ENCODE peak calls at places on chromosomes 1 and 21, in five cellular contexts. Z, N, O, D and W are unnamed samples.
A peak's percentile ranks its signal among the peaks of the same experiment; 100 is the strongest.

GRCh38 chr1:180311011-180311730 is 81.1 kb downstream of the LHX4 start:
- DNase-seq in O (no peak), Z (peak; percentile 50), N (no peak), D (peak; percentile 62), W (no peak)

GRCh38 chr1:9115656-9116205 is 13.2 kb downstream of the GPR157 start:
- DNase-seq in N (no peak), Z (no peak), D (peak; percentile 29), O (no peak), W (no peak)

GRCh38 chr1:78839704-78840277 is 166.7 kb downstream of the ADGRL4 start:
- DNase-seq in O (peak; percentile 39), D (peak; percentile 61), Z (peak; percentile 44), N (peak; percentile 32), W (no peak)

GRCh38 chr1:94044290-94044790 is 76.6 kb downstream of the ABCA4 start:
- DNase-seq in D (no peak), O (no peak), N (peak; percentile 72), Z (no peak), W (no peak)

GRCh38 chr1:36524359-36525062 is 41.8 kb upstream of the CSF3R start:
- DNase-seq in Z (no peak), D (no peak), N (peak; percentile 17), O (no peak), W (no peak)

GRCh38 chr1:202848191-202848542 is 37.4 kb downstream of the PCAT6 start:
- DNase-seq in D (no peak), N (no peak), Z (no peak), O (no peak), W (no peak)

GRCh38 chr1:246008256-246008901 is 498.7 kb downstream of the SMYD3 start:
- DNase-seq in O (no peak), D (no peak), Z (no peak), N (peak; percentile 61), W (no peak)

GRCh38 chr1:24481843-24482610 is 20.6 kb upstream of the RCAN3 start:
- DNase-seq in O (no peak), Z (no peak), N (no peak), D (no peak), W (no peak)

GRCh38 chr1:24327886-24328285 is 8.7 kb downstream of the GRHL3 start:
- DNase-seq in O (no peak), N (no peak), Z (no peak), D (no peak), W (no peak)

GRCh38 chr1:47963093-47963492 is 34.1 kb downstream of the TRABD2B start:
- DNase-seq in N (no peak), Z (no peak), O (no peak), D (no peak), W (no peak)

GRCh38 chr1:153310526-153310925 is 2.2 kb downstream of the PGLYRP3 start:
- DNase-seq in N (no peak), O (no peak), D (no peak), Z (no peak), W (no peak)

GRCh38 chr1:235423214-235423652 is 56.0 kb downstream of the TBCE start:
- DNase-seq in N (no peak), O (no peak), D (no peak), Z (no peak), W (no peak)

GRCh38 chr1:113872219-113872934 is 865 bp upstream of the PTPN22 start:
- DNase-seq in D (no peak), O (no peak), N (no peak), Z (no peak), W (no peak)

GRCh38 chr1:243483084-243483845 is 227.4 kb downstream of the SDCCAG8 start:
- DNase-seq in O (no peak), D (no peak), Z (no peak), N (no peak), W (no peak)

GRCh38 chr1:7403265-7404045 is 367.6 kb upstream of the VAMP3 start:
- DNase-seq in N (peak; percentile 19), Z (no peak), O (peak; percentile 4), D (no peak), W (no peak)

GRCh38 chr21:42330380-42331336 is 15.4 kb upstream of the TFF3 start:
- DNase-seq in O (no peak), D (no peak), N (no peak), Z (no peak), W (no peak)

GRCh38 chr1:100076319-100076718 is 56.4 kb downstream of the SASS6 start:
- DNase-seq in N (no peak), Z (no peak), D (no peak), O (no peak), W (no peak)

GRCh38 chr1:18649713-18650370 is 19.2 kb downstream of the PAX7 start:
- DNase-seq in N (no peak), Z (peak; percentile 28), O (no peak), D (no peak), W (no peak)

GRCh38 chr21:35319684-35320083 is 270.6 kb upstream of the RUNX1 start:
- DNase-seq in D (no peak), Z (no peak), O (no peak), N (no peak), W (no peak)

GRCh38 chr21:46545363-46545762 is 59.5 kb downstream of the S100B start:
- DNase-seq in N (peak; percentile 7), O (no peak), D (peak; percentile 60), Z (no peak), W (no peak)

DNA sequence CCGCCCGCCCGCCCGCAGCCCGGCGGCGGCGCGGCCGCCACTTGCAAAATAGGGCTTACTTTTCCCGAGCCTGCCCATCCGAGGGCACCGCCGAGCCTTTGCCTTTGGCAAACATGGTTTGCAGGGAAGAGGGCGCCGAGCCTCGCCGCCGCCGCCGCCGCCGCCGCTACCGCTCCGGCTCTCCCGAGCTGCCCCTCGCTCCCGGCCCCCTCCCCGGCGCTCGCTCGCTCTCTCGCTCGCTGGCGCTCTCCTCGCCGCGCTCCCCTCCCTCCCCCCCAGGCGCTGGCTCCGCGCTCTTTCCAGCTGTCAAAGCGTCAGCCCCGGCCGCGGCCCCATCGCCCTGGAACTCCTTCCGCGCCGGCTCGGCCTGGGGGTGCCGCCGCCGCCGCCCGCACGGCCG is 300 bp downstream of the SSBP3 start:
- DNase-seq in Z (no peak), N (peak; percentile 42), O (no peak), D (no peak), W (no peak)
- H3K4me3 ChIP-seq in Z (peak overlapping the region; percentile 68), N (peak overlapping the region; percentile 97), O (peak overlapping the region; percentile 65), D (peak overlapping the region; percentile 76), W (peak overlapping the region; percentile 69)

GRCh38 chr1:80878343-80878742 is 922.4 kb upstream of the ADGRL2 start:
- DNase-seq in O (no peak), D (no peak), N (no peak), Z (no peak), W (no peak)

DNA sequence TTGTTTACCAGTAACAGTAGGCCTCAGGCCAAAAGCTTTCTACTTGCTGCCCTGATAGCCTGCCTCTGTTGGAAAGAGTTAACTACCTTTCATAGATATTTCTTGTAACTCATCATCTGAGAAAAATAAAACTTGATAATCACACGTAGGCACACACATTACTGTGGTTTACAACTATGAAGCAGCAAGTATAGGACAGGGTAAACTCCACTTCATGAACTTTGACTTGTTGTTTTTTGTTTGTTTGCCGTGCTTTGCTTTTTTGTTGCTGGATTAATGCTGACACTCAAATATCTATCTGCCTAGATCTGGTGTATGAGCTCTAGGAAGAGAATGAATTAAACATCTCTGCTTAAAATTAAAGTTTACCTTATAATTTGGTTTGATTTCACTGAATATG is 924.7 kb upstream of the ADGRL2 start:
- DNase-seq in N (no peak), D (no peak), Z (no peak), O (no peak), W (no peak)
- H3K4me3 ChIP-seq in N (no peak overlapping the region), D (no peak overlapping the region), Z (no peak overlapping the region), O (no peak overlapping the region), W (no peak overlapping the region)

GRCh38 chr1:43358121-43358745 is 548 bp upstream of the CDC20 start:
- DNase-seq in N (no peak), D (no peak), Z (no peak), O (no peak), W (no peak)

GRCh38 chr1:43359696-43360095 is 915 bp downstream of the CDC20 start:
- DNase-seq in N (no peak), Z (no peak), D (no peak), O (no peak), W (no peak)

GRCh38 chr1:43363283-43363934 is 4.4 kb downstream of the ELOVL1 start:
- DNase-seq in N (no peak), D (peak; percentile 11), O (no peak), Z (no peak), W (no peak)

GRCh38 chr1:43358746-43359693 is at the start of gene CDC20:
- DNase-seq in N (peak; percentile 100), Z (peak; percentile 98), O (peak; percentile 99), D (peak; percentile 97), W (peak; percentile 87)

DNA sequence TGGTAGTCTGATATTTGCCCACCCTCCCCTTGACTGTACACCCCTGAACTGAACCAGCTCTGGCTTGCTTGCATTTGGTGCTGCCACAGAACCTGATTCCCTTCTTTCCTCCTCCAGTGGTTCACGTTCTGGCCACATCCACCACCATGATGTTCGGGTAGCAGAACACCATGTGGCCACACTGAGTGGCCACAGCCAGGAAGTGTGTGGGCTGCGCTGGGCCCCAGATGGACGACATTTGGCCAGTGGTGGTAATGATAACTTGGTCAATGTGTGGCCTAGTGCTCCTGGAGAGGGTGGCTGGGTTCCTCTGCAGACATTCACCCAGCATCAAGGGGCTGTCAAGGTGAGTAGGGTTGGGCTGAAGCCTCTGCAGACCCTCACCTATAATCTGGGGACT is 1.8 kb downstream of the CDC20 start:
- DNase-seq in N (no peak), O (no peak), Z (no peak), D (no peak), W (no peak)
- H3K4me3 ChIP-seq in N (no peak overlapping the region), O (no peak overlapping the region), Z (peak overlapping the region; percentile 80), D (peak overlapping the region; percentile 77), W (peak overlapping the region; percentile 18)

GRCh38 chr1:53731201-53731600 is 7.8 kb downstream of the GLIS1 start:
- DNase-seq in O (no peak), D (no peak), Z (no peak), N (no peak), W (no peak)

GRCh38 chr1:53728196-53728595 is 10.8 kb downstream of the GLIS1 start:
- DNase-seq in D (no peak), Z (no peak), O (no peak), N (no peak), W (no peak)

GRCh38 chr1:53729536-53730485 is 9.2 kb downstream of the GLIS1 start:
- DNase-seq in O (no peak), Z (no peak), N (no peak), D (no peak), W (no peak)

GRCh38 chr1:53727461-53727860 is 11.5 kb downstream of the GLIS1 start:
- DNase-seq in D (no peak), Z (no peak), O (no peak), N (no peak), W (no peak)

DNA sequence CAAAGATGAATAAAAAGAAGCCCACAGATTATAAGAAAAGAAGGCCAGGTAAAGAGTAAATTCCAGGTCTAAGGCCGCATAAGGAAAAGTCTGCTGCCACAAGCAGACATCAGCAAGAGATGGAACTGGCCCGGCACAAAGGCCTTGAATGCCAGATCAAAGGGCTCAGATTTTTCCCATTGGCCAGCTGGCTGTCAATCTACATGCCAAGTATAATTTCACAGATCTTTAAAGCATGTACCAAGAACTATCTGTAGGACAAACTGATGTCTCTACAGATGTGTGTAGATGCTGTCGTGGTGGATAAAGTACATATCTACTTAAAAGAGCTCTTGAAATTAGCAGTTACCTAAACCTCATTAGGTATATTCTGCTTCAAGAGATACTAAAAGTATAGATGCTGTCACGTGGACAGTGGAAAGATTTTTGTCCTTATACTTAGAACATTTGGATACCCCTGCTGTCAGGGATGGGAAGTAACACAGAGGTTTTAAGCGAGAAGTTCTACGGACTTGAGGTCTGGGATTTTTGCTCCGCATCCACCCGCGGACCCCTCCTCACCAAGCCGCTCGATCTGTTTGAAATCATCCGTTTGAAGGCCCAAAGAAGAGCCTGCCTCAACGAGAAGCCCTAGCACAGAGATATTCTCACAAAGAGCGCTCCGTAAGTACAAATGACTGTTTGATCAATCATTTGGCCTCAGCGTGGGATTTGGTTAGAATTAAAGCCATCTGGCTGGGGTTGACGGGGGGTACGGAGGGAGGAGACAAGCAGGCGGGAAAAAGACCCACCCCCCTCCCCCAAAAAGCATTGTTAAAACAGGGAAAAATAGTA is 10.0 kb downstream of the GLIS1 start:
- DNase-seq in N (no peak), D (no peak), O (no peak), Z (no peak), W (no peak)
- H3K4me3 ChIP-seq in N (no peak overlapping the region), D (no peak overlapping the region), O (no peak overlapping the region), Z (no peak overlapping the region), W (no peak overlapping the region)